ENCODE peak calls at places on chromosomes 6 and 20, in five cellular contexts. P is stimulated activated CD4-positive, alpha-beta T cell treated with anti-CD3 and anti-CD28 coated beads, Interleukin-1b, Interleukin-23, amount 100 ng/mL, for 4 hours; S is spleen; Y is tibial nerve; T is AG09309. H is an unnamed sample.
A peak's percentile ranks its signal among the peaks of the same experiment; 100 is the strongest.

GRCh38 chr20:14896569-14896968 is 559.2 kb upstream of the FLRT3 start:
- DNase-seq in S (no peak), P (no peak), T (no peak), Y (no peak), H (no peak)

GRCh38 chr6:24760210-24760609 is 14.5 kb upstream of the GMNN start:
- DNase-seq in Y (no peak), P (no peak), S (no peak), T (no peak), H (no peak)

GRCh38 chr20:32263398-32263954 is 14.0 kb upstream of the KIF3B start:
- DNase-seq in P (no peak), T (no peak), S (no peak), Y (no peak), H (no peak)

GRCh38 chr6:100923481-100923880 is 42.4 kb upstream of the ASCC3 start:
- DNase-seq in T (no peak), P (no peak), S (no peak), Y (no peak), H (no peak)

GRCh38 chr20:54846948-54847347 is 371.6 kb downstream of the DOK5 start:
- DNase-seq in Y (no peak), S (no peak), P (no peak), T (no peak), H (no peak)

GRCh38 chr20:51387125-51387865 is 155.2 kb downstream of the NFATC2 start:
- DNase-seq in T (no peak), Y (no peak), P (no peak), S (peak; percentile 35), H (no peak)

GRCh38 chr20:361562-361961 is 14.7 kb downstream of the NRSN2 start:
- DNase-seq in T (no peak), P (no peak), Y (no peak), S (no peak), H (no peak)

GRCh38 chr6:22622390-22622789 is 53.0 kb downstream of the HDGFL1 start:
- DNase-seq in Y (no peak), T (no peak), S (no peak), P (no peak), H (no peak)

GRCh38 chr6:105536961-105537360 is 134.1 kb upstream of the PREP start:
- DNase-seq in Y (no peak), T (no peak), P (no peak), S (no peak), H (no peak)

GRCh38 chr6:68237205-68237604 is 397.9 kb upstream of the ADGRB3 start:
- DNase-seq in P (no peak), S (no peak), Y (no peak), T (no peak), H (no peak)

H was measured in stromal cell of bone marrow.